ENCODE peak calls at places on chromosomes 12 and 14, in six cellular contexts. One of them, this sample, is unnamed.

GRCh38 chr14:57066887-57067513 is 201.7 kb downstream of the EXOC5 start:
- DNase-seq in activated CD8-positive, alpha-beta memory T cell treated with anti-CD3 and anti-CD28 coated beads, Interleukin-2, amount 50 U/mL, for 4 hours: no peak
- DNase-seq in upper lobe of right lung: peak
- DNase-seq in NCI-H2171 treated with DMSO at 0.1 percent for 48 hours: peak
- DNase-seq in Right ventricle myocardium superior: peak
- DNase-seq in activated T-helper 1 cell treated with Interleukin-2 at 50 U/mL for 16 hours: no peak
- DNase-seq in this sample: no peak

GRCh38 chr12:55839345-55840140 is 3.2 kb downstream of the MMP19 start:
- DNase-seq in activated CD8-positive, alpha-beta memory T cell treated with anti-CD3 and anti-CD28 coated beads, Interleukin-2, amount 50 U/mL, for 4 hours: no peak
- DNase-seq in upper lobe of right lung: no peak
- DNase-seq in NCI-H2171 treated with DMSO at 0.1 percent for 48 hours: no peak
- DNase-seq in Right ventricle myocardium superior: no peak
- DNase-seq in activated T-helper 1 cell treated with Interleukin-2 at 50 U/mL for 16 hours: no peak
- DNase-seq in this sample: no peak

GRCh38 chr12:116492703-116493324 is 66.4 kb upstream of the MAP1LC3B2 start:
- DNase-seq in activated CD8-positive, alpha-beta memory T cell treated with anti-CD3 and anti-CD28 coated beads, Interleukin-2, amount 50 U/mL, for 4 hours: no peak
- DNase-seq in upper lobe of right lung: no peak
- DNase-seq in NCI-H2171 treated with DMSO at 0.1 percent for 48 hours: no peak
- DNase-seq in Right ventricle myocardium superior: no peak
- DNase-seq in activated T-helper 1 cell treated with Interleukin-2 at 50 U/mL for 16 hours: no peak
- DNase-seq in this sample: no peak

GRCh38 chr12:51897181-51897580 is 9.3 kb downstream of the ANKRD33 start:
- DNase-seq in activated CD8-positive, alpha-beta memory T cell treated with anti-CD3 and anti-CD28 coated beads, Interleukin-2, amount 50 U/mL, for 4 hours: no peak
- DNase-seq in upper lobe of right lung: peak
- DNase-seq in NCI-H2171 treated with DMSO at 0.1 percent for 48 hours: no peak
- DNase-seq in Right ventricle myocardium superior: peak
- DNase-seq in activated T-helper 1 cell treated with Interleukin-2 at 50 U/mL for 16 hours: no peak
- DNase-seq in this sample: no peak

GRCh38 chr14:28629328-28630004 is 137.1 kb upstream of the FOXG1 start:
- DNase-seq in activated CD8-positive, alpha-beta memory T cell treated with anti-CD3 and anti-CD28 coated beads, Interleukin-2, amount 50 U/mL, for 4 hours: no peak
- DNase-seq in upper lobe of right lung: no peak
- DNase-seq in NCI-H2171 treated with DMSO at 0.1 percent for 48 hours: no peak
- DNase-seq in Right ventricle myocardium superior: no peak
- DNase-seq in activated T-helper 1 cell treated with Interleukin-2 at 50 U/mL for 16 hours: no peak
- DNase-seq in this sample: no peak

GRCh38 chr12:76144253-76144564 is 59.7 kb upstream of the NAP1L1 start:
- DNase-seq in activated CD8-positive, alpha-beta memory T cell treated with anti-CD3 and anti-CD28 coated beads, Interleukin-2, amount 50 U/mL, for 4 hours: peak
- DNase-seq in upper lobe of right lung: no peak
- DNase-seq in NCI-H2171 treated with DMSO at 0.1 percent for 48 hours: peak
- DNase-seq in Right ventricle myocardium superior: no peak
- DNase-seq in activated T-helper 1 cell treated with Interleukin-2 at 50 U/mL for 16 hours: no peak
- DNase-seq in this sample: no peak

GRCh38 chr14:92943855-92944570 is 21.1 kb downstream of the CHGA start:
- DNase-seq in activated CD8-positive, alpha-beta memory T cell treated with anti-CD3 and anti-CD28 coated beads, Interleukin-2, amount 50 U/mL, for 4 hours: no peak
- DNase-seq in upper lobe of right lung: no peak
- DNase-seq in NCI-H2171 treated with DMSO at 0.1 percent for 48 hours: no peak
- DNase-seq in Right ventricle myocardium superior: no peak
- DNase-seq in activated T-helper 1 cell treated with Interleukin-2 at 50 U/mL for 16 hours: no peak
- DNase-seq in this sample: no peak

GRCh38 chr12:121718653-121719239 is 6.2 kb downstream of the TMEM120B start:
- DNase-seq in activated CD8-positive, alpha-beta memory T cell treated with anti-CD3 and anti-CD28 coated beads, Interleukin-2, amount 50 U/mL, for 4 hours: no peak
- DNase-seq in upper lobe of right lung: no peak
- DNase-seq in NCI-H2171 treated with DMSO at 0.1 percent for 48 hours: peak
- DNase-seq in Right ventricle myocardium superior: no peak
- DNase-seq in activated T-helper 1 cell treated with Interleukin-2 at 50 U/mL for 16 hours: no peak
- DNase-seq in this sample: no peak

This sample was measured in left ventricle myocardium inferior.